ENCODE peak calls at places on chromosomes 5 and 9, in four cellular contexts. One of them, this sample, is unnamed.

GRCh38 chr9:72349911-72350310 is 15.1 kb downstream of the ZFAND5 start:
- DNase-seq in A549: no peak
- DNase-seq in cardiac muscle cell: no peak
- DNase-seq in endothelial cell: no peak
- DNase-seq in this sample: no peak

GRCh38 chr9:121698627-121699270 is 47.3 kb downstream of the DAB2IP start:
- DNase-seq in A549: no peak
- DNase-seq in endothelial cell: peak
- DNase-seq in cardiac muscle cell: peak
- DNase-seq in this sample: peak

GRCh38 chr5:87151547-87151946 is 116.1 kb upstream of the RASA1 start:
- DNase-seq in endothelial cell: no peak
- DNase-seq in cardiac muscle cell: no peak
- DNase-seq in A549: peak
- DNase-seq in this sample: no peak

GRCh38 chr9:95087659-95088242 is 229.8 kb downstream of the FANCC start:
- DNase-seq in A549: peak
- DNase-seq in endothelial cell: no peak
- DNase-seq in cardiac muscle cell: no peak
- DNase-seq in this sample: no peak

GRCh38 chr5:106825379-106825778 is 845.4 kb downstream of the EFNA5 start:
- DNase-seq in cardiac muscle cell: no peak
- DNase-seq in A549: no peak
- DNase-seq in endothelial cell: no peak
- DNase-seq in this sample: no peak

GRCh38 chr5:151274666-151275065 is 21.7 kb downstream of the GM2A start:
- DNase-seq in cardiac muscle cell: no peak
- DNase-seq in endothelial cell: no peak
- DNase-seq in A549: no peak
- DNase-seq in this sample: no peak

GRCh38 chr5:145887976-145888574 is 15.3 kb upstream of the GRXCR2 start:
- DNase-seq in cardiac muscle cell: peak
- DNase-seq in endothelial cell: peak
- DNase-seq in A549: peak
- DNase-seq in this sample: no peak

GRCh38 chr5:141672856-141673813 is 8.9 kb downstream of the ARAP3 start:
- DNase-seq in cardiac muscle cell: no peak
- DNase-seq in A549: no peak
- DNase-seq in endothelial cell: no peak
- DNase-seq in this sample: no peak

GRCh38 chr5:178381921-178382688 is 149.5 kb upstream of the PHYKPL start:
- DNase-seq in cardiac muscle cell: no peak
- DNase-seq in endothelial cell: no peak
- DNase-seq in A549: no peak
- DNase-seq in this sample: no peak

GRCh38 chr5:65914644-65915196 is 11.7 kb upstream of the ERBIN start:
- DNase-seq in endothelial cell: no peak
- DNase-seq in A549: no peak
- DNase-seq in cardiac muscle cell: no peak
- DNase-seq in this sample: no peak

GRCh38 chr5:112366987-112367386 is 52.1 kb downstream of the EPB41L4A start:
- DNase-seq in cardiac muscle cell: no peak
- DNase-seq in A549: peak
- DNase-seq in endothelial cell: no peak
- DNase-seq in this sample: peak

GRCh38 chr9:32644698-32645097 is 9.2 kb upstream of the TAF1L start:
- DNase-seq in endothelial cell: no peak
- DNase-seq in cardiac muscle cell: no peak
- DNase-seq in A549: peak
- DNase-seq in this sample: no peak

GRCh38 chr9:4859035-4859434 is 66.3 kb downstream of the RCL1 start:
- DNase-seq in A549: no peak
- DNase-seq in endothelial cell: no peak
- DNase-seq in cardiac muscle cell: no peak
- DNase-seq in this sample: no peak

GRCh38 chr5:76667495-76667894 is 44.3 kb upstream of the F2RL2 start:
- DNase-seq in cardiac muscle cell: no peak
- DNase-seq in endothelial cell: no peak
- DNase-seq in A549: no peak
- DNase-seq in this sample: no peak

GRCh38 chr5:111486055-111486454 is 26.3 kb downstream of the STARD4 start:
- DNase-seq in cardiac muscle cell: no peak
- DNase-seq in endothelial cell: no peak
- DNase-seq in A549: no peak
- DNase-seq in this sample: no peak

GRCh38 chr5:41794478-41794877 is 75.7 kb downstream of the OXCT1 start:
- DNase-seq in cardiac muscle cell: peak
- DNase-seq in A549: peak
- DNase-seq in endothelial cell: no peak
- DNase-seq in this sample: no peak

GRCh38 chr9:131627846-131628820 is 82.8 kb downstream of the PRRT1B start:
- DNase-seq in cardiac muscle cell: no peak
- DNase-seq in endothelial cell: no peak
- DNase-seq in A549: no peak
- DNase-seq in this sample: no peak

GRCh38 chr5:165057156-165057555 is 1551.7 kb downstream of the MAT2B start:
- DNase-seq in endothelial cell: no peak
- DNase-seq in A549: no peak
- DNase-seq in cardiac muscle cell: no peak
- DNase-seq in this sample: no peak

GRCh38 chr9:134560206-134560605 is 81.4 kb upstream of the COL5A1 start:
- DNase-seq in cardiac muscle cell: no peak
- DNase-seq in endothelial cell: no peak
- DNase-seq in A549: no peak
- DNase-seq in this sample: no peak

GRCh38 chr5:117955831-117956230 is 1032.5 kb downstream of the DTWD2 start:
- DNase-seq in cardiac muscle cell: no peak
- DNase-seq in A549: no peak
- DNase-seq in endothelial cell: no peak
- DNase-seq in this sample: no peak

GRCh38 chr9:137441289-137441934 is at the start of gene ENTPD8:
- DNase-seq in cardiac muscle cell: peak
- DNase-seq in A549: peak
- DNase-seq in endothelial cell: peak
- DNase-seq in this sample: peak

GRCh38 chr9:82531795-82532194 is 531.1 kb downstream of the RASEF start:
- DNase-seq in cardiac muscle cell: no peak
- DNase-seq in A549: no peak
- DNase-seq in endothelial cell: no peak
- DNase-seq in this sample: no peak

GRCh38 chr9:105047652-105048031 is 119.7 kb upstream of the ABCA1 start:
- DNase-seq in endothelial cell: no peak
- DNase-seq in A549: no peak
- DNase-seq in cardiac muscle cell: no peak
- DNase-seq in this sample: no peak

GRCh38 chr9:97786341-97786740 is 66.7 kb upstream of the FOXE1 start:
- DNase-seq in endothelial cell: no peak
- DNase-seq in A549: peak
- DNase-seq in cardiac muscle cell: no peak
- DNase-seq in this sample: no peak

GRCh38 chr9:83937861-83938455 is 16.7 kb upstream of the KIF27 start:
- DNase-seq in A549: peak
- DNase-seq in endothelial cell: peak
- DNase-seq in cardiac muscle cell: peak
- DNase-seq in this sample: peak
- TF ChIP-seq CTCF in A549: peak
- TF ChIP-seq CTCF in endothelial cell: peak
- TF ChIP-seq CTCF in cardiac muscle cell: peak
- TF ChIP-seq CTCF in this sample: peak

GRCh38 chr5:150001660-150002493 is 1.3 kb downstream of the HMGXB3 start:
- DNase-seq in cardiac muscle cell: peak
- DNase-seq in endothelial cell: peak
- DNase-seq in A549: peak
- DNase-seq in this sample: peak
- TF ChIP-seq CTCF in cardiac muscle cell: peak
- TF ChIP-seq CTCF in endothelial cell: peak
- TF ChIP-seq CTCF in A549: peak
- TF ChIP-seq CTCF in this sample: peak

GRCh38 chr5:13957032-13957645 is 12.7 kb upstream of the DNAH5 start:
- DNase-seq in A549: peak
- DNase-seq in endothelial cell: peak
- DNase-seq in cardiac muscle cell: peak
- DNase-seq in this sample: peak
- TF ChIP-seq CTCF in A549: peak
- TF ChIP-seq CTCF in endothelial cell: peak
- TF ChIP-seq CTCF in cardiac muscle cell: peak
- TF ChIP-seq CTCF in this sample: peak

GRCh38 chr9:124373386-124373785 is 41.9 kb downstream of the PSMB7 start:
- DNase-seq in cardiac muscle cell: no peak
- DNase-seq in A549: no peak
- DNase-seq in endothelial cell: no peak
- DNase-seq in this sample: no peak
- TF ChIP-seq CTCF in cardiac muscle cell: no peak
- TF ChIP-seq CTCF in A549: no peak
- TF ChIP-seq CTCF in endothelial cell: no peak
- TF ChIP-seq CTCF in this sample: no peak

GRCh38 chr5:126488362-126489065 is 65.3 kb downstream of the GRAMD2B start:
- DNase-seq in cardiac muscle cell: no peak
- DNase-seq in A549: no peak
- DNase-seq in endothelial cell: no peak
- DNase-seq in this sample: no peak

GRCh38 chr5:126497506-126497905 is 74.3 kb downstream of the GRAMD2B start:
- DNase-seq in endothelial cell: no peak
- DNase-seq in cardiac muscle cell: no peak
- DNase-seq in A549: no peak
- DNase-seq in this sample: no peak

GRCh38 chr5:126494393-126494792 is 71.2 kb downstream of the GRAMD2B start:
- DNase-seq in A549: no peak
- DNase-seq in cardiac muscle cell: no peak
- DNase-seq in endothelial cell: no peak
- DNase-seq in this sample: no peak

GRCh38 chr5:126490167-126490937 is 67.1 kb downstream of the GRAMD2B start:
- DNase-seq in endothelial cell: no peak
- DNase-seq in cardiac muscle cell: no peak
- DNase-seq in A549: no peak
- DNase-seq in this sample: no peak

GRCh38 chr5:126492939-126493338 is 69.7 kb downstream of the GRAMD2B start:
- DNase-seq in A549: peak
- DNase-seq in endothelial cell: no peak
- DNase-seq in cardiac muscle cell: no peak
- DNase-seq in this sample: no peak
- TF ChIP-seq CTCF in A549: peak
- TF ChIP-seq CTCF in endothelial cell: no peak
- TF ChIP-seq CTCF in cardiac muscle cell: peak
- TF ChIP-seq CTCF in this sample: peak